ENCODE peak calls at places on chromosomes 11 and 22, in six cellular contexts. D, J, Q, W, V and T are unnamed samples.

GRCh38 chr11:59380263-59381059 is 21.8 kb downstream of the OR5AN1 start:
- DNase-seq in D (no peak), V (no peak), J (no peak), Q (no peak), W (no peak), T (no peak)

GRCh38 chr11:125200441-125200840 is 35.9 kb downstream of the PKNOX2 start:
- DNase-seq in D (no peak), V (no peak), W (no peak), Q (no peak), J (no peak), T (no peak)

GRCh38 chr22:26476705-26477340 is 6.8 kb downstream of the HPS4 start:
- DNase-seq in V (no peak), Q (no peak), J (no peak), W (peak), D (peak), T (no peak)

GRCh38 chr22:27210111-27210739 is 552.8 kb downstream of the MIAT start:
- DNase-seq in J (no peak), V (no peak), D (no peak), W (no peak), Q (no peak), T (no peak)

GRCh38 chr11:17013548-17014320 is 480 bp downstream of the PLEKHA7 start:
- DNase-seq in W (no peak), J (peak), D (no peak), Q (no peak), V (no peak), T (no peak)

GRCh38 chr22:20244744-20245576 is 23.2 kb downstream of the RTN4R start:
- DNase-seq in V (peak), J (no peak), W (no peak), D (no peak), Q (peak), T (no peak)

GRCh38 chr22:31055322-31056159 is 25.6 kb upstream of the SMTN start:
- DNase-seq in J (peak), Q (no peak), D (peak), W (peak), V (no peak), T (peak)

GRCh38 chr11:120780239-120780638 is 243.7 kb upstream of the TBCEL start:
- DNase-seq in V (no peak), J (no peak), D (no peak), W (no peak), Q (no peak), T (no peak)

GRCh38 chr11:67389477-67389876 is 2.3 kb upstream of the RAD9A start:
- DNase-seq in V (no peak), D (no peak), J (peak), Q (no peak), W (no peak), T (no peak)

GRCh38 chr11:125327494-125328130 is 163.1 kb downstream of the PKNOX2 start:
- DNase-seq in J (no peak), W (no peak), V (no peak), Q (no peak), D (no peak), T (no peak)

GRCh38 chr22:30187726-30188407 is 58.7 kb downstream of the LIF start:
- DNase-seq in V (no peak), Q (no peak), J (no peak), D (no peak), W (no peak), T (no peak)

GRCh38 chr11:28767574-28767973 is 659.4 kb downstream of the METTL15 start:
- DNase-seq in D (no peak), V (no peak), J (no peak), W (no peak), Q (no peak), T (no peak)

GRCh38 chr22:38403806-38404205 is 51.2 kb downstream of the KCNJ4 start:
- DNase-seq in D (no peak), Q (no peak), W (no peak), V (no peak), J (no peak), T (no peak)

GRCh38 chr11:64760759-64761417 is 1.1 kb upstream of the PYGM start:
- DNase-seq in W (no peak), Q (no peak), D (no peak), J (no peak), V (no peak), T (no peak)

GRCh38 chr11:102955624-102956023 is at the start of gene MMP13:
- DNase-seq in Q (no peak), V (no peak), J (no peak), D (no peak), W (no peak), T (no peak)

GRCh38 chr22:47196881-47197701 is 434.6 kb downstream of the TBC1D22A start:
- DNase-seq in J (peak), D (no peak), Q (no peak), W (no peak), V (no peak), T (no peak)

GRCh38 chr11:86037743-86038142 is 31.1 kb downstream of the PICALM start:
- DNase-seq in J (no peak), D (no peak), V (no peak), Q (no peak), W (no peak), T (no peak)

GRCh38 chr11:3894128-3894731 is 38.8 kb downstream of the STIM1 start:
- DNase-seq in J (no peak), W (no peak), V (peak), Q (no peak), D (peak), T (no peak)

GRCh38 chr11:120714448-120714847 is 202.9 kb downstream of the GRIK4 start:
- DNase-seq in Q (no peak), D (peak), V (no peak), W (no peak), J (no peak), T (peak)

GRCh38 chr11:130648601-130649000 is 200.2 kb downstream of the ADAMTS15 start:
- DNase-seq in Q (no peak), W (no peak), V (no peak), J (no peak), D (no peak), T (no peak)

GRCh38 chr22:49540571-49541450 is 286.9 kb downstream of the BRD1 start:
- DNase-seq in Q (no peak), J (no peak), V (no peak), W (no peak), D (no peak), T (no peak)

GRCh38 chr11:3989251-3989650 is 105.3 kb upstream of the RRM1 start:
- DNase-seq in D (no peak), Q (no peak), W (no peak), V (no peak), J (no peak), T (no peak)

GRCh38 chr11:46333129-46333947 is 13.9 kb upstream of the DGKZ start:
- DNase-seq in Q (no peak), J (no peak), V (no peak), W (no peak), D (no peak), T (no peak)

GRCh38 chr11:116832350-116833290 is 2.9 kb downstream of the APOC3 start:
- DNase-seq in J (peak), Q (no peak), D (no peak), W (no peak), V (no peak), T (no peak)

GRCh38 chr11:67400942-67401494 is 640 bp downstream of the PPP1CA start:
- DNase-seq in W (no peak), V (no peak), Q (no peak), D (peak), J (no peak), T (no peak)

GRCh38 chr11:112129656-112130055 is 34.2 kb downstream of the IL18 start:
- DNase-seq in J (no peak), V (no peak), W (no peak), Q (no peak), D (no peak), T (no peak)

GRCh38 chr22:35620624-35621245 is 3.6 kb upstream of the MB start:
- DNase-seq in V (no peak), W (no peak), D (no peak), J (no peak), Q (no peak), T (no peak)

GRCh38 chr22:39954584-39955055 is 5.6 kb upstream of the TMA7B start:
- DNase-seq in W (peak), V (no peak), J (no peak), Q (no peak), D (peak), T (no peak)

GRCh38 chr11:102343789-102344188 is 3.2 kb upstream of the BIRC2 start:
- DNase-seq in D (no peak), Q (no peak), V (no peak), J (no peak), W (no peak), T (no peak)

GRCh38 chr11:15622231-15622890 is 507.6 kb downstream of the INSC start:
- DNase-seq in W (no peak), Q (no peak), D (no peak), J (no peak), V (no peak), T (no peak)

GRCh38 chr22:30232716-30233218 is 13.8 kb downstream of the LIF start:
- DNase-seq in W (no peak), Q (no peak), V (no peak), D (no peak), J (no peak), T (no peak)

GRCh38 chr11:27209562-27210005 is 153.4 kb downstream of the CCDC34 start:
- DNase-seq in V (no peak), J (no peak), Q (no peak), D (peak), W (peak), T (peak)

GRCh38 chr22:45550891-45551290 is 48.2 kb downstream of the FBLN1 start:
- DNase-seq in J (no peak), W (no peak), Q (no peak), D (no peak), V (no peak), T (no peak)

GRCh38 chr22:26702906-26703830 is 45.8 kb downstream of the MIAT start:
- DNase-seq in J (no peak), Q (no peak), V (no peak), D (peak), W (no peak), T (no peak)

GRCh38 chr22:17753401-17753989 is 20.8 kb downstream of the BID start:
- DNase-seq in W (no peak), Q (no peak), D (peak), J (no peak), V (no peak), T (no peak)

GRCh38 chr11:92453055-92453454 is 228.4 kb downstream of the FAT3 start:
- DNase-seq in V (no peak), D (peak), J (no peak), Q (no peak), W (peak), T (no peak)

GRCh38 chr11:120104041-120104440 is 33.9 kb downstream of the TRIM29 start:
- DNase-seq in J (no peak), W (no peak), D (no peak), Q (no peak), V (no peak), T (no peak)

GRCh38 chr11:80144932-80145612 is 704.2 kb upstream of the TENM4 start:
- DNase-seq in D (no peak), V (no peak), Q (no peak), W (no peak), J (no peak), T (peak)

GRCh38 chr11:74840486-74840885 is 91.8 kb downstream of the RNF169 start:
- DNase-seq in W (no peak), D (no peak), Q (no peak), J (no peak), V (no peak), T (no peak)
- H3K4me3 ChIP-seq in W (no peak), D (no peak), Q (no peak), J (no peak), V (no peak), T (no peak)

DNA sequence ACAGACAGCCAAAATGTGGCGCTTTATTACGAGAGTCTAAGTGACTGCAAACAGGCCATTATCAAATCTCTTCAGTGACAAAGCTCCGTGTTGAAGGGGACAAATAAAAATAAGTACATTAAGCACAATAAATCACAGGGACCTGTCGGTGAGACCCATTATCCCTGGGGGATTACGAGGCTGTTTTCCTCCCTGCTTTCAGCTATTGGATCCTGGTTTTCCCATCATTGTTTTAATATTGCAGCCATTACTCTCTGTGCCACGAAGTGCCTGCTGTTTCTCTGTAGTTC is 22.7 kb downstream of the LARGE1 start:
- DNase-seq in Q (no peak), D (no peak), W (no peak), V (no peak), J (no peak), T (no peak)
- H3K4me3 ChIP-seq in Q (no peak), D (no peak), W (no peak), V (no peak), J (no peak), T (no peak)

DNA sequence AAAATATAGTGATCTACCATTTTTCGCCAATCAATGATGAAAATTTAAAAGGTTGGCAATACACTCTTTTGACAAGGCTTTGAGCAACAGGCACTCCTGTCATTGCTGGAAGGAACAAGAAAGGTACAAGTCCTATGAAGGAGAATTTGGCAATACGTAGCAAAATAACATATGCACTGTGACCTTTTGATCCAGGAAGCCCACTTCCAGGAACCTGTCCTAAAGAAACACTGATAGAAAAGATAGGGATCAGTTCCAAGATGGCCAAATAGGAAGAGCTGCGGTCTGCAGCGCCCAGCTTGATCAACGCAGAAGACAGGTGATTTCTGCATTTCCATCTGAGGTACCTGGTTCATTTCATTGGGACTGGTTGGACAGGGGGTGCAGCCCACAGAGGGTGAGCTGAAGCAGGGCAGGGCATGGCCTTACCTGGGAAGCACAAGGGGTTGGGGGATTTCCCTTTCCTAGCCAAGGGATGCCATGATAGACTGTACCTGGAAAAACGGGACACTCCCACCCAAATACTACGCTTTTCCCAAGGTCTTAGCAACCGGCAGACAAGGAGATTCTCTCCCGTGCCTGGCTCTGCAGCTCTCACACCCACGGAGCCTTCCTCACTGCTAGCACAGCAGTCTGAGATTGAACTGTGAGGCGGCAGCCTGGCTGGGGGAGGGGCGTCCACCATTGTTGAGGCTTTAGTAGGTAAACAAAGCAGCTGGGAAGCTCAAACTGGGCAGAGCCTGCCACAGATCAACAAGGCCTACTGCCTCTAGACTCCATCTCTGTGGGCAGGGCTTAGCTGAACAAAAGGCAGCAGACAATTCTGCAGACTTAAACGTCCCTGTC is 69.7 kb upstream of the GALNT18 start:
- DNase-seq in V (no peak), W (no peak), J (no peak), Q (no peak), D (no peak), T (no peak)
- H3K4me3 ChIP-seq in V (no peak), W (no peak), J (no peak), Q (no peak), D (no peak), T (no peak)

DNA sequence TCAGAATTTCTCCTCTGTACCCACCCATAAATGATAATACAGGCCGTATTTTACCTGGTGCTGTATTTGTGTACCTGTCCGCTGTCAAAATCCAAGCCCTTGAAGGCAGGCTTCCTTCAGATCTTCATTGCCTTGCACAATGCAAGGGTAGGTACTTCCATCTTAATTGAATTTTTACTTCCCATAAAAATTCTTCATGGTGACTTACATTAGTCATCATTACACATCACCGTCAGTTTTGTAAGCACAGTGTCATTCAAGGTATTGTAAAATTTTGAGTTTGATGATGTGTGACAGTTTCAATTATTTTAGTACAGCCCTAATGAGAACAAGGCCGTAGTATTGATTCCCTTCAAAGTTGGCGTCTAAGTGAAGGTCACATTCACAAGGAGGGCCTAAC is 770 bp upstream of the TSG101 start:
- DNase-seq in W (no peak), D (peak), J (no peak), V (no peak), Q (no peak), T (peak)
- H3K4me3 ChIP-seq in W (peak), D (peak), J (peak), V (peak), Q (peak), T (peak)

GRCh38 chr11:13008625-13009475 is at the start of gene RASSF10:
- DNase-seq in J (peak), D (no peak), W (no peak), Q (no peak), V (no peak), T (no peak)
- H3K4me3 ChIP-seq in J (peak), D (peak), W (peak), Q (no peak), V (no peak), T (peak)

DNA sequence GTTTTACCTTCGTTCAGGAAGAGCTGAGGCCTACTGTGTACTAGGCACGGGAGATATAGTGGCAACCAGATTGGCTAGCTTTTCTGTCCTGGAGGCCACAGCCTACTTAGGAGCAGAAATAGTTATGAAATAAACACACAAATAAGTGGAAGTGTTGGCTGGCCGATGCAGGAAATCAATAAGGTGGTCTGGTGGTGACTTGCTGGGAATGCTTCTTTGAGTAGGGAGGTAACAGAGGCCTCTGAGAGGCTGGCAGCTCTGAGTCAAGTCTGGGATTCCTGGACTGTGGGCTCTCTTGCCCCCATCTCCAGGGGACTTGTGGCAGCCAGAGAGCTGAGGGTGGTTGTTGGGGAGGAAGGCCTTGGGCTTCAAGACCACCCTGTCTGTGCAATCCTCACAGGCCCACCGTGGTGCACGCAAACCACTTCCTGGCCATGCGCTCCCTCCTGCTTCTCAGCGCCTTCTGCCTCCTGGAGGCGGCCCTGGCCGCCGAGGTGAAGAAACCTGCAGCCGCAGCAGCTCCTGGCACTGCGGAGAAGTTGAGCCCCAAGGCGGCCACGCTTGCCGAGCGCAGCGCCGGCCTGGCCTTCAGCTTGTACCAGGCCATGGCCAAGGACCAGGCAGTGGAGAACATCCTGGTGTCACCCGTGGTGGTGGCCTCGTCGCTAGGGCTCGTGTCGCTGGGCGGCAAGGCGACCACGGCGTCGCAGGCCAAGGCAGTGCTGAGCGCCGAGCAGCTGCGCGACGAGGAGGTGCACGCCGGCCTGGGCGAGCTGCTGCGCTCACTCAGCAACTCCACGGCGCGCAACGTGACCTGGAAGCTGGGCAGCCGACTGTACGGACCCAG is 4.1 kb downstream of the SERPINH1 start:
- DNase-seq in W (no peak), Q (no peak), V (peak), J (no peak), D (no peak), T (no peak)
- H3K4me3 ChIP-seq in W (no peak), Q (no peak), V (no peak), J (no peak), D (peak), T (peak)

DNA sequence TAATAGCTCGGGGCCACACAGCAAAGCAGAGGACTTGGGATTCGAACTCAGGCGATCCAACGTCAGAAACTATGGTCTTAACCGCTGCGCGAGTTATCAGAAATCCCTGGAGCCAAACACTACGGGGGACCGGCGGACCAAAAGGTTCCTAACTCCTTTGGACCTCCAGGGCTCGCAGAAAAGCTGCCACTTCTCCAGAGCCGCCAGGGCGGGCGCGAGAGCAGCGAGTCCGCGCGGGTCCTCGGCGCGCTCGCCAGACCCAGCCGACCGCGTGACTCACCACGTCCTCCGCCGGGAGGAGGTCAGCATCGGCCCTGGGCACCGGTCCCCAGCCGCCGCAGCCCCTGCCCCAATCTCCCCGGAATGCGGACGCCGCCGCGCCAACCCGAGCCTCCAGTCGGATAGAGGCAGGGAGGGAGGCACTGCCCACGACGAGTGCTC is 6.0 kb upstream of the ALX4 start:
- DNase-seq in D (no peak), J (no peak), V (no peak), Q (no peak), W (no peak), T (no peak)
- H3K4me3 ChIP-seq in D (no peak), J (peak), V (no peak), Q (no peak), W (peak), T (no peak)